ENCODE peak calls at places on chromosomes 2 and 18, in six cellular contexts. T, L, P, S, U and M are unnamed samples.

GRCh38 chr18:3852321-3852720 is 402.3 kb downstream of the TGIF1 start:
- DNase-seq in T (no peak), L (no peak), P (no peak), S (no peak), U (no peak), M (no peak)

GRCh38 chr2:54824582-54824981 is 101.1 kb downstream of the EML6 start:
- DNase-seq in T (no peak), L (no peak), P (no peak), S (no peak), U (no peak), M (no peak)

GRCh38 chr18:43634994-43635393 is 357.7 kb upstream of the SYT4 start:
- DNase-seq in T (no peak), L (no peak), P (no peak), S (no peak), U (no peak), M (no peak)

GRCh38 chr2:27705851-27706622 is 42.3 kb downstream of the SLC4A1AP start:
- DNase-seq in T (peak; percentile 75), L (peak; percentile 92), P (peak; percentile 86), S (peak; percentile 94), U (no peak), M (peak; percentile 95)

GRCh38 chr2:42342061-42342794 is 18.8 kb downstream of the COX7A2L start:
- DNase-seq in T (no peak), L (peak; percentile 94), P (peak; percentile 51), S (peak; percentile 93), U (no peak), M (peak; percentile 92)

GRCh38 chr2:158973111-158973510 is 4.7 kb downstream of the TANC1 start:
- DNase-seq in T (no peak), L (no peak), P (no peak), S (no peak), U (no peak), M (no peak)

GRCh38 chr18:79962835-79963657 is 1.4 kb upstream of the HSBP1L1 start:
- DNase-seq in T (no peak), L (no peak), P (no peak), S (no peak), U (no peak), M (no peak)

GRCh38 chr2:236550701-236551465 is 18.7 kb upstream of the ACKR3 start:
- DNase-seq in T (no peak), L (no peak), P (no peak), S (no peak), U (no peak), M (no peak)

GRCh38 chr18:49020621-49021021 is 69.9 kb upstream of the SMAD7 start:
- DNase-seq in T (no peak), L (peak; percentile 9), P (no peak), S (no peak), U (no peak), M (no peak)

GRCh38 chr18:52979888-52980287 is 639.9 kb downstream of the DCC start:
- DNase-seq in T (no peak), L (no peak), P (no peak), S (no peak), U (no peak), M (no peak)

GRCh38 chr18:59996370-59996966 is 96.7 kb downstream of the PMAIP1 start:
- DNase-seq in T (no peak), L (peak; percentile 57), P (peak; percentile 23), S (peak; percentile 64), U (no peak), M (peak; percentile 77)

GRCh38 chr2:70948350-70949003 is 12.8 kb downstream of the ATP6V1B1 start:
- DNase-seq in T (peak; percentile 67), L (peak; percentile 66), P (peak; percentile 33), S (peak; percentile 61), U (peak; percentile 79), M (peak; percentile 62)

GRCh38 chr2:208012449-208012848 is 12.9 kb downstream of the PLEKHM3 start:
- DNase-seq in T (no peak), L (no peak), P (no peak), S (no peak), U (no peak), M (no peak)

GRCh38 chr2:207236156-207236935 is 70.6 kb upstream of the KLF7 start:
- DNase-seq in T (no peak), L (no peak), P (no peak), S (no peak), U (no peak), M (no peak)

GRCh38 chr2:151102196-151102692 is 159.4 kb downstream of the RBM43 start:
- DNase-seq in T (no peak), L (no peak), P (no peak), S (no peak), U (no peak), M (no peak)

GRCh38 chr2:73852020-73852419 is 23.3 kb downstream of the STAMBP start:
- DNase-seq in T (no peak), L (peak; percentile 72), P (no peak), S (peak; percentile 56), U (no peak), M (peak; percentile 77)

GRCh38 chr2:24054366-24055010 is 4.9 kb downstream of the FKBP1B start:
- DNase-seq in T (no peak), L (no peak), P (no peak), S (no peak), U (no peak), M (no peak)

DNA sequence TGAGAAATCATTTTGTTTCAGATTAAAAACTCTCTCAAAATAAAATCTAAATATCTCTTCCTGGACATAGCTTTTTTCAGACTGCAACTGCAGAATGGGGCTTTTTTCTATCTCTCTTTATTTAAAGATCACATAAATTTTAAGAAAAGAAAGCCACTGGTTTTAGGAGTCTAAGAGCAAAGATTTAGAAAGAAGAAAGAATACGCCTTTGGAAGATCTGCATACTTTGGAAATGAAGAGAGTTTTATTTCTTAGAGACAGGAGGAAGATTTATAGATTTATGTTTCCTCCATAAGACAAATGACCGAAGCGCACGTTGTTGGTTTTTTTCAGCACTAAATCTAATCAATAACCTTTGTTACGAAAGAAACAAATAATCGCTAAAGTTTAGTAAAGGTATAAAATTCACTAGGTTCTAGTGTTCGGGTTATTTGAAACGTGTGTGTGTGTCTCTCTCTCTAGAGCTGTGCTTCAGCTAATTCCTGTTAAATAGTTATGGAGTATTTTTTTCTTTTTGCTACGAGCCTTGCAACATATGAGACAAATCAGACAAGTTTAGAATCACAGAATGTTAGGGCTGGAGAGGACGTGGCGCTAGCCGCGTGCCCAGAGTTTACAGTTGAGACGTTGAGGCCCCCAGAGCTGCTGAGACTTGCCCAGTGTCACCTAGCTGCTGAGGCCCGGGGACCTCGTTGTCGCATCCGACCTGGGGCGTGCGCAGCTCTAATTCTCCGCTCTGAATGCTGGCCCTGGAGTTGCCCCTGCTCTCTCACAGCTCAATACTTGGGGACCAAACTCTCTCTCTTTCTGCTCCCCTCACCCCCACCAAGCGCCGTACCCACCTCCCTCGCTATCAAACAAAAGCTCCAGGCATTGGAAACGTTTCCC is 69.8 kb downstream of the CTAGE1 start:
- DNase-seq in T (peak; percentile 40), L (peak; percentile 15), P (no peak), S (no peak), U (peak; percentile 61), M (peak; percentile 24)
- H3K4me3 ChIP-seq in T (peak overlapping the region; percentile 66), L (peak overlapping the region; percentile 59), P (peak overlapping the region; percentile 52), S (peak overlapping the region; percentile 52), U (peak overlapping the region; percentile 57), M (peak overlapping the region; percentile 16)

GRCh38 chr2:61461404-61461803 is 9.5 kb downstream of the USP34 start:
- DNase-seq in T (no peak), L (no peak), P (no peak), S (no peak), U (no peak), M (no peak)

GRCh38 chr2:61463769-61464475 is 7.0 kb downstream of the USP34 start:
- DNase-seq in T (no peak), L (no peak), P (no peak), S (no peak), U (no peak), M (no peak)

GRCh38 chr2:61456746-61457420 is 14.0 kb downstream of the USP34 start:
- DNase-seq in T (no peak), L (no peak), P (no peak), S (no peak), U (no peak), M (no peak)

GRCh38 chr2:61456070-61456745 is 14.7 kb downstream of the USP34 start:
- DNase-seq in T (no peak), L (no peak), P (no peak), S (no peak), U (no peak), M (no peak)

GRCh38 chr2:61460168-61460567 is 10.7 kb downstream of the USP34 start:
- DNase-seq in T (no peak), L (peak; percentile 84), P (peak; percentile 24), S (peak; percentile 80), U (no peak), M (peak; percentile 76)
- TF ChIP-seq CTCF in T (no peak), L (no peak), P (no peak), S (no peak), U (no peak), M (no peak)

DNA sequence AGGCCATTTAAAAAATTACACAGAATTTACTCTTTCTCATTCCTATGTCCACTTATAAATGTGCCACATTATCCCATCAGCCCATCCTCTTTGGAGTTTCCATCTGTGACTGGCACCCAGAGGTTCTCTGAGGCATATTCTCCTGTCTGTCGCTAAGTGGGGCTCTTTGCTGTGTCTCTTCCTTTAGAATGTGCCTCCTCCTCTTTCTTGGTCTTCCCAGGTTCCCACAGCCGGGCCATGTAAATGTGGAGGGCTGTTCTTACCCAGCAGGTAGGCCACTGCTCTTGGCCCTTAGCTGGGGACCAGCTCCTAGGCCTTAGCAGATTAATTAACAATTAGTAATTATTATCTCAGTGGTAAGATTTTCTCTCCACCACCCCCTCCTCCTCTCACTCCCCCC is 167.0 kb downstream of the INSIG2 start:
- DNase-seq in T (no peak), L (no peak), P (no peak), S (no peak), U (no peak), M (no peak)
- H3K4me3 ChIP-seq in T (no peak overlapping the region), L (no peak overlapping the region), P (no peak overlapping the region), S (no peak overlapping the region), U (no peak overlapping the region), M (no peak overlapping the region)

DNA sequence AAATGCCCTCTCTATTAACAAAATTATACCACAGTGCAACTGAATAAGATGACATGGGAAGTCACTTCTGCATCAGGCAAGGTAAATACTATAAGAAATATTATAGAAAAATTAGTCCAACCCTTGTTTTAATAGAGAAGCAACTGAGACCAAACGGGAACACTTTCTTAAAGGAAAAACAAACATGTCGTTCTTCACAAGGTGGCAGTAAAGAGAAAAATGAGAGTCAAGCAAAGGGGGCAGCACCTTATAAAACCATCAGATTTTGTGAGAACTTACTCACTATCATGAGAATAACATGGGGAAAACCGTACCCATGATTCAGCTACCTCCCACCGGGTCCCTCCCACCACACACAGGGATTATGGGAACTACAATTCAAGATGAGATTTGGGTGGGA is 481.7 kb upstream of the CRIM1 start:
- DNase-seq in T (no peak), L (no peak), P (no peak), S (no peak), U (no peak), M (no peak)
- TF ChIP-seq CTCF in T (no peak), L (peak; percentile 3), P (no peak), S (no peak), U (no peak), M (no peak)

DNA sequence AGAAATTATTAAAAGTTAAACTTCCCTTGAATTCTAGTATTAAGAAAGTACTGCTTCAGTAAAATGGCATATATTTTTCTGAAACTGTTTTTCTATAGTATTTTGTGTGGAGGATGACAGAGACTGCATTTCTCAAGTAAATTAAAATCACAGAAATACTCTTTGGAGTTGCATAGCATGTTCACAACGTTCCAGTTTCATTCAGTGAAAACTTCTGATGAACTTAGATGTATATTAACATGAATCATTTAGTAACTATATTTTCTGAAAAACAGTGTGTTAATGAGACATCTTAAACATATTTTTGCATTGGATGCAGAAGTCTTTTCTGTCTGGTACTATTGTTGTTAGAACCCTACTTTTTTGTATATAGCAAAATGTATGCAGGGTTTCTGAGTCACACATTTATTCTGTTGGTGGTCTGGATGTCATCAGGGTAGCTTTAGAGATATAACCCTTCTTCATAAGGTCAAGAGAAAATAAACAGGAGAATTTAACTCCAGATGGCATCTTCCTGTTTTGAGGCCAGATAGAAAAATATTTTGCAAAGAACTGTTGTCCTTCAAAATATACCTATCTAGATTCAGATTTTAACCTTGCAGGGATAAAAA is 5.1 kb downstream of the COL3A1 start:
- DNase-seq in T (no peak), L (no peak), P (no peak), S (no peak), U (no peak), M (peak; percentile 24)
- H3K4me3 ChIP-seq in T (peak overlapping the region; percentile 15), L (peak overlapping the region; percentile 2), P (peak overlapping the region; percentile 69), S (peak overlapping the region; percentile 80), U (no peak overlapping the region), M (peak overlapping the region; percentile 81)